ENCODE peak calls at places on chromosomes 5 and 9, in eight cellular contexts. One of them, this sample, is unnamed. For H3K36me3, the result is how much of the 10 kb centered on the place peaks cover.

GRCh38 chr9:11038956-11039355 is 426.2 kb upstream of the PTPRD start:
- DNase-seq in fibroblast of lung: no peak
- DNase-seq in testis: no peak
- DNase-seq in prostate gland: no peak
- DNase-seq in body of pancreas: no peak
- DNase-seq in Peyer's patch: no peak
- DNase-seq in right atrium auricular region: no peak
- DNase-seq in upper lobe of right lung: no peak
- DNase-seq in this sample: no peak

GRCh38 chr5:17000296-17000939 is 64.3 kb upstream of the MYO10 start:
- DNase-seq in fibroblast of lung: peak
- DNase-seq in testis: no peak
- DNase-seq in prostate gland: no peak
- DNase-seq in body of pancreas: no peak
- DNase-seq in Peyer's patch: no peak
- DNase-seq in right atrium auricular region: no peak
- DNase-seq in upper lobe of right lung: no peak
- DNase-seq in this sample: no peak

GRCh38 chr9:93098236-93098946 is 2.4 kb downstream of the CARD19 start:
- DNase-seq in fibroblast of lung: peak
- DNase-seq in testis: peak
- DNase-seq in prostate gland: peak
- DNase-seq in body of pancreas: peak
- DNase-seq in Peyer's patch: peak
- DNase-seq in right atrium auricular region: peak
- DNase-seq in upper lobe of right lung: peak
- DNase-seq in this sample: peak

GRCh38 chr9:126704157-126704941 is 90.6 kb downstream of the LMX1B start:
- DNase-seq in fibroblast of lung: peak
- DNase-seq in testis: peak
- DNase-seq in prostate gland: no peak
- DNase-seq in body of pancreas: no peak
- DNase-seq in Peyer's patch: peak
- DNase-seq in right atrium auricular region: no peak
- DNase-seq in upper lobe of right lung: peak
- DNase-seq in this sample: no peak

GRCh38 chr9:3397726-3398125 is 128.1 kb downstream of the RFX3 start:
- DNase-seq in fibroblast of lung: no peak
- DNase-seq in testis: no peak
- DNase-seq in prostate gland: no peak
- DNase-seq in body of pancreas: no peak
- DNase-seq in Peyer's patch: no peak
- DNase-seq in right atrium auricular region: no peak
- DNase-seq in upper lobe of right lung: no peak
- DNase-seq in this sample: no peak

GRCh38 chr9:98024702-98025101 is 31.8 kb upstream of the NANS start:
- DNase-seq in fibroblast of lung: no peak
- DNase-seq in testis: no peak
- DNase-seq in prostate gland: no peak
- DNase-seq in body of pancreas: no peak
- DNase-seq in Peyer's patch: no peak
- DNase-seq in right atrium auricular region: no peak
- DNase-seq in upper lobe of right lung: no peak
- DNase-seq in this sample: no peak

GRCh38 chr5:157137691-157138090 is 5.0 kb downstream of the MED7 start:
- DNase-seq in fibroblast of lung: no peak
- DNase-seq in testis: no peak
- DNase-seq in prostate gland: no peak
- DNase-seq in body of pancreas: no peak
- DNase-seq in Peyer's patch: no peak
- DNase-seq in right atrium auricular region: no peak
- DNase-seq in upper lobe of right lung: no peak
- DNase-seq in this sample: no peak

GRCh38 chr5:77143998-77144836 is 57.1 kb upstream of the ZBED3 start:
- DNase-seq in fibroblast of lung: peak
- DNase-seq in testis: peak
- DNase-seq in prostate gland: peak
- DNase-seq in body of pancreas: peak
- DNase-seq in Peyer's patch: peak
- DNase-seq in right atrium auricular region: peak
- DNase-seq in upper lobe of right lung: peak
- DNase-seq in this sample: peak

GRCh38 chr5:127596501-127596900 is 52.4 kb upstream of the CTXN3 start:
- DNase-seq in fibroblast of lung: no peak
- DNase-seq in testis: no peak
- DNase-seq in prostate gland: no peak
- DNase-seq in body of pancreas: no peak
- DNase-seq in Peyer's patch: no peak
- DNase-seq in right atrium auricular region: no peak
- DNase-seq in upper lobe of right lung: no peak
- DNase-seq in this sample: no peak

GRCh38 chr9:133351908-133352634 is 4.1 kb downstream of the RPL7A start:
- DNase-seq in fibroblast of lung: peak
- DNase-seq in testis: no peak
- DNase-seq in prostate gland: no peak
- DNase-seq in body of pancreas: peak
- DNase-seq in Peyer's patch: peak
- DNase-seq in right atrium auricular region: no peak
- DNase-seq in upper lobe of right lung: no peak
- DNase-seq in this sample: no peak

GRCh38 chr5:65858316-65858715 is 68.1 kb upstream of the ERBIN start:
- DNase-seq in fibroblast of lung: no peak
- DNase-seq in testis: no peak
- DNase-seq in prostate gland: no peak
- DNase-seq in body of pancreas: no peak
- DNase-seq in Peyer's patch: no peak
- DNase-seq in right atrium auricular region: no peak
- DNase-seq in upper lobe of right lung: no peak
- DNase-seq in this sample: no peak

GRCh38 chr5:172659909-172660628 is 19.0 kb downstream of the NEURL1B start:
- DNase-seq in fibroblast of lung: peak
- DNase-seq in testis: peak
- DNase-seq in prostate gland: peak
- DNase-seq in body of pancreas: peak
- DNase-seq in Peyer's patch: peak
- DNase-seq in right atrium auricular region: peak
- DNase-seq in upper lobe of right lung: peak
- DNase-seq in this sample: peak

GRCh38 chr9:83440641-83441040 is 97.6 kb downstream of the FRMD3 start:
- DNase-seq in fibroblast of lung: no peak
- DNase-seq in testis: no peak
- DNase-seq in prostate gland: no peak
- DNase-seq in body of pancreas: no peak
- DNase-seq in Peyer's patch: no peak
- DNase-seq in right atrium auricular region: no peak
- DNase-seq in upper lobe of right lung: no peak
- DNase-seq in this sample: no peak

GRCh38 chr9:3525088-3525835 is 539 bp downstream of the RFX3 start:
- DNase-seq in fibroblast of lung: no peak
- DNase-seq in testis: no peak
- DNase-seq in prostate gland: no peak
- DNase-seq in body of pancreas: no peak
- DNase-seq in Peyer's patch: no peak
- DNase-seq in right atrium auricular region: peak
- DNase-seq in upper lobe of right lung: peak
- DNase-seq in this sample: peak

GRCh38 chr5:146302428-146302827 is 36.2 kb upstream of the POU4F3 start:
- DNase-seq in fibroblast of lung: no peak
- DNase-seq in testis: no peak
- DNase-seq in prostate gland: no peak
- DNase-seq in body of pancreas: no peak
- DNase-seq in Peyer's patch: no peak
- DNase-seq in right atrium auricular region: no peak
- DNase-seq in upper lobe of right lung: no peak
- DNase-seq in this sample: no peak

GRCh38 chr9:103183569-103184191 is 188.5 kb downstream of the CYLC2 start:
- DNase-seq in fibroblast of lung: no peak
- DNase-seq in testis: peak
- DNase-seq in prostate gland: no peak
- DNase-seq in body of pancreas: no peak
- DNase-seq in Peyer's patch: no peak
- DNase-seq in right atrium auricular region: no peak
- DNase-seq in upper lobe of right lung: no peak
- DNase-seq in this sample: peak

GRCh38 chr5:149873896-149874295 is 70.7 kb downstream of the PDE6A start:
- DNase-seq in fibroblast of lung: no peak
- DNase-seq in testis: no peak
- DNase-seq in prostate gland: no peak
- DNase-seq in body of pancreas: no peak
- DNase-seq in Peyer's patch: no peak
- DNase-seq in right atrium auricular region: no peak
- DNase-seq in upper lobe of right lung: no peak
- DNase-seq in this sample: no peak
- H3K36me3 ChIP-seq in fibroblast of lung: under half
- H3K36me3 ChIP-seq in testis: under half
- H3K36me3 ChIP-seq in prostate gland: under half
- H3K36me3 ChIP-seq in body of pancreas: under half
- H3K36me3 ChIP-seq in Peyer's patch: under half
- H3K36me3 ChIP-seq in right atrium auricular region: under half
- H3K36me3 ChIP-seq in upper lobe of right lung: under half
- H3K36me3 ChIP-seq in this sample: under half

GRCh38 chr5:124126504-124127240 is 614.7 kb downstream of the CSNK1G3 start:
- DNase-seq in fibroblast of lung: no peak
- DNase-seq in testis: no peak
- DNase-seq in prostate gland: no peak
- DNase-seq in body of pancreas: no peak
- DNase-seq in Peyer's patch: no peak
- DNase-seq in right atrium auricular region: no peak
- DNase-seq in upper lobe of right lung: no peak
- DNase-seq in this sample: no peak
- H3K27ac ChIP-seq in fibroblast of lung: no peak
- H3K27ac ChIP-seq in testis: no peak
- H3K27ac ChIP-seq in prostate gland: no peak
- H3K27ac ChIP-seq in body of pancreas: no peak
- H3K27ac ChIP-seq in Peyer's patch: no peak
- H3K27ac ChIP-seq in right atrium auricular region: no peak
- H3K27ac ChIP-seq in upper lobe of right lung: no peak
- H3K27ac ChIP-seq in this sample: no peak

GRCh38 chr5:95781101-95781583 is 41.4 kb downstream of the GLRX start:
- DNase-seq in fibroblast of lung: peak
- DNase-seq in testis: peak
- DNase-seq in prostate gland: peak
- DNase-seq in body of pancreas: peak
- DNase-seq in Peyer's patch: peak
- DNase-seq in right atrium auricular region: peak
- DNase-seq in upper lobe of right lung: peak
- DNase-seq in this sample: peak

GRCh38 chr5:95780597-95780996 is 41.9 kb downstream of the GLRX start:
- DNase-seq in fibroblast of lung: peak
- DNase-seq in testis: no peak
- DNase-seq in prostate gland: peak
- DNase-seq in body of pancreas: no peak
- DNase-seq in Peyer's patch: no peak
- DNase-seq in right atrium auricular region: no peak
- DNase-seq in upper lobe of right lung: no peak
- DNase-seq in this sample: no peak

GRCh38 chr5:95782166-95782565 is 40.4 kb downstream of the GLRX start:
- DNase-seq in fibroblast of lung: no peak
- DNase-seq in testis: no peak
- DNase-seq in prostate gland: no peak
- DNase-seq in body of pancreas: no peak
- DNase-seq in Peyer's patch: no peak
- DNase-seq in right atrium auricular region: no peak
- DNase-seq in upper lobe of right lung: no peak
- DNase-seq in this sample: no peak

GRCh38 chr5:95784514-95785302 is 37.8 kb downstream of the GLRX start:
- DNase-seq in fibroblast of lung: peak
- DNase-seq in testis: no peak
- DNase-seq in prostate gland: no peak
- DNase-seq in body of pancreas: no peak
- DNase-seq in Peyer's patch: no peak
- DNase-seq in right atrium auricular region: no peak
- DNase-seq in upper lobe of right lung: no peak
- DNase-seq in this sample: no peak

DNA sequence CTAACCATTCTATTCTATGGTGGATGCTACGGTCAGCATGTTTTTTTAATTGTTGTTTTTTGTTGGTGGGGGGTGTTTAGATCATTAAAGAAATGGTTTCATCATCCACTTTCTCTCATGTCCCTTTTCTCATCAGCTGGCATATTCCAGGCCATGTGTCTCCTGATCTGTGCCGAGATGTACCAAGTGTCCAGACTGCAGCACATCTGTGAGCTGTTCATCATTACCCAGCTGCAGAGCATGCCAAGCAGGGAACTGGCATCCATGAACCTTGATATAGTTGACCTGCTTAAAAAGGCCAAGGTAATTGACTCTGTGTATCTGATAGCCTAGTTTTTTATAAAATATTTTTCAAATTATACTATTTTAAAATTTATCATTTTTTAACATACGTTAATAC is 38.9 kb downstream of the GLRX start:
- DNase-seq in fibroblast of lung: no peak
- DNase-seq in testis: no peak
- DNase-seq in prostate gland: no peak
- DNase-seq in body of pancreas: no peak
- DNase-seq in Peyer's patch: no peak
- DNase-seq in right atrium auricular region: no peak
- DNase-seq in upper lobe of right lung: no peak
- DNase-seq in this sample: no peak
- H3K36me3 ChIP-seq in fibroblast of lung: under half
- H3K36me3 ChIP-seq in testis: under half
- H3K36me3 ChIP-seq in prostate gland: under half
- H3K36me3 ChIP-seq in body of pancreas: under half
- H3K36me3 ChIP-seq in Peyer's patch: under half
- H3K36me3 ChIP-seq in right atrium auricular region: under half
- H3K36me3 ChIP-seq in upper lobe of right lung: under half
- H3K36me3 ChIP-seq in this sample: under half

DNA sequence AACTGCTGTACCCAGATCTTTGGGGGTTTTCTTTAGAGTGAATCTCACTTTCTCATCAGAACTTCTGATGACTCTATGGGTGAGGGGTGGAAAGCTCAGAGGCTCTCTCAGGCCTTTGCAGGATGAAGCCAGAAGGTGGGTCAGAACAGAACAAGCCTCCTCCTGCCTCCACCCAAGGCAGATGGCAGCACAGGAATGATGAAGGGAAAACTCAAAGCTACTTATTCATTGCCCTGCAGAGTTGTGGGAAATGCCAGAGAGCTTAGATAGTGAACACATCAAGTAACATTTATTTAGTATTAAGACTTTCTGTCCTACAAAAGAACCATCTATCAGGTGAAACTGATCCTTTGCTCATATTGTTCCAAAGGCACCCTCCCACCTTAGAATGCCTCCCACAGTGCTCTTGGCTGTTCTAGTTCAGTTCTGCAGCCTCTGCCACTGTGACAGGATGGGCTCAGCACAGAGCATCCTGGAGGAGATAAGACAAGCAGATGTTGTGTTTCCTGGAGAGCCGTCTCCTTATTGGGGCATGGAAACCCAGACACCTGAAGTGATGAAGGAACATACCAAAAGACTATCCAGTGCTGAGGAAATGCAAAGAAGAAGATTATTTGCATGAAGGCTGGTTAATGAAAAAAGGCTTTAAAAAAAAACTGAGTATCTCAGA is 146.6 kb downstream of the ADAMTS12 start:
- DNase-seq in fibroblast of lung: no peak
- DNase-seq in testis: no peak
- DNase-seq in prostate gland: no peak
- DNase-seq in body of pancreas: no peak
- DNase-seq in Peyer's patch: no peak
- DNase-seq in right atrium auricular region: no peak
- DNase-seq in upper lobe of right lung: no peak
- DNase-seq in this sample: no peak
- H3K27ac ChIP-seq in fibroblast of lung: no peak
- H3K27ac ChIP-seq in testis: no peak
- H3K27ac ChIP-seq in prostate gland: no peak
- H3K27ac ChIP-seq in body of pancreas: no peak
- H3K27ac ChIP-seq in Peyer's patch: no peak
- H3K27ac ChIP-seq in right atrium auricular region: no peak
- H3K27ac ChIP-seq in upper lobe of right lung: no peak
- H3K27ac ChIP-seq in this sample: no peak

GRCh38 chr9:112894031-112894430 is 3.4 kb upstream of the SLC46A2 start:
- DNase-seq in fibroblast of lung: no peak
- DNase-seq in testis: no peak
- DNase-seq in prostate gland: no peak
- DNase-seq in body of pancreas: no peak
- DNase-seq in Peyer's patch: no peak
- DNase-seq in right atrium auricular region: no peak
- DNase-seq in upper lobe of right lung: no peak
- DNase-seq in this sample: no peak
- H3K36me3 ChIP-seq in fibroblast of lung: under half
- H3K36me3 ChIP-seq in testis: under half
- H3K36me3 ChIP-seq in prostate gland: under half
- H3K36me3 ChIP-seq in body of pancreas: under half
- H3K36me3 ChIP-seq in Peyer's patch: under half
- H3K36me3 ChIP-seq in right atrium auricular region: under half
- H3K36me3 ChIP-seq in upper lobe of right lung: under half
- H3K36me3 ChIP-seq in this sample: under half